ENCODE peak calls at places on chromosomes 13 and 19, in eight cellular contexts. J, Q, Z, M, P, B, N and A are unnamed samples.

GRCh38 chr19:33556261-33556660 is 34.7 kb upstream of the PEPD start:
- DNase-seq in J (no peak), Q (no peak), Z (no peak), M (no peak), P (no peak), B (no peak), N (no peak), A (no peak)

GRCh38 chr19:45484273-45484945 is 12.4 kb downstream of the RTN2 start:
- DNase-seq in J (no peak), Q (no peak), Z (no peak), M (no peak), P (no peak), B (no peak), N (no peak), A (no peak)

GRCh38 chr13:97978661-97979450 is 25.4 kb downstream of the IPO5 start:
- DNase-seq in J (no peak), Q (no peak), Z (no peak), M (no peak), P (no peak), B (peak), N (no peak), A (no peak)

GRCh38 chr19:8074501-8074900 is 21.9 kb downstream of the CCL25 start:
- DNase-seq in J (no peak), Q (no peak), Z (no peak), M (no peak), P (no peak), B (no peak), N (no peak), A (no peak)

GRCh38 chr19:50238043-50238442 is 34.6 kb downstream of the MYH14 start:
- DNase-seq in J (peak), Q (no peak), Z (no peak), M (no peak), P (no peak), B (no peak), N (no peak), A (no peak)

GRCh38 chr19:34184880-34185491 is 12.7 kb downstream of the LSM14A start:
- DNase-seq in J (no peak), Q (no peak), Z (no peak), M (no peak), P (no peak), B (no peak), N (no peak), A (no peak)

GRCh38 chr13:73981595-73981994 is 152.6 kb downstream of the KLF12 start:
- DNase-seq in J (no peak), Q (no peak), Z (no peak), M (no peak), P (no peak), B (peak), N (no peak), A (no peak)

GRCh38 chr19:46021531-46022041 is 1.3 kb downstream of the PGLYRP1 start:
- DNase-seq in J (no peak), Q (no peak), Z (peak), M (no peak), P (peak), B (peak), N (no peak), A (no peak)

GRCh38 chr19:46660601-46661019 is 372 bp downstream of the DACT3 start:
- DNase-seq in J (no peak), Q (no peak), Z (peak), M (no peak), P (no peak), B (no peak), N (no peak), A (no peak)

GRCh38 chr19:21166436-21166835 is 24.6 kb downstream of the ZNF431 start:
- DNase-seq in J (no peak), Q (no peak), Z (no peak), M (no peak), P (no peak), B (no peak), N (no peak), A (no peak)

GRCh38 chr19:14582894-14583340 is at the start of gene CLEC17A:
- DNase-seq in J (no peak), Q (peak), Z (no peak), M (no peak), P (no peak), B (no peak), N (no peak), A (no peak)

GRCh38 chr19:56252699-56253422 is 19.7 kb upstream of the EDDM13 start:
- DNase-seq in J (peak), Q (peak), Z (peak), M (peak), P (peak), B (peak), N (peak), A (peak)

GRCh38 chr13:112807653-112808376 is 118.0 kb downstream of the ATP11A start:
- DNase-seq in J (no peak), Q (no peak), Z (no peak), M (no peak), P (no peak), B (no peak), N (no peak), A (no peak)

GRCh38 chr19:7652061-7652641 is 15.2 kb downstream of the STXBP2 start:
- DNase-seq in J (peak), Q (peak), Z (peak), M (peak), P (peak), B (peak), N (peak), A (peak)

GRCh38 chr13:33312150-33312908 is 26.8 kb upstream of the STARD13 start:
- DNase-seq in J (no peak), Q (no peak), Z (no peak), M (no peak), P (no peak), B (peak), N (no peak), A (no peak)

GRCh38 chr13:51730927-51731326 is 73.0 kb downstream of the DHRS12 start:
- DNase-seq in J (no peak), Q (no peak), Z (no peak), M (no peak), P (no peak), B (no peak), N (no peak), A (no peak)

GRCh38 chr13:97306646-97307045 is 84.5 kb downstream of the MBNL2 start:
- DNase-seq in J (no peak), Q (no peak), Z (no peak), M (peak), P (no peak), B (no peak), N (no peak), A (no peak)

GRCh38 chr19:54576411-54576976 is 2.9 kb downstream of the LILRA2 start:
- DNase-seq in J (no peak), Q (no peak), Z (no peak), M (no peak), P (peak), B (no peak), N (no peak), A (no peak)

GRCh38 chr19:2332341-2333026 is 4.0 kb downstream of the SPPL2B start:
- DNase-seq in J (peak), Q (peak), Z (no peak), M (no peak), P (no peak), B (no peak), N (peak), A (no peak)
- H3K27ac ChIP-seq in J (peak), Q (peak), Z (peak), M (peak), P (no peak), B (no peak), N (no peak), A (peak)

GRCh38 chr19:5934002-5934401 is 19.9 kb downstream of the CAPS start:
- DNase-seq in J (no peak), Q (no peak), Z (no peak), M (no peak), P (no peak), B (no peak), N (no peak), A (no peak)

GRCh38 chr19:5937550-5937949 is 23.5 kb downstream of the CAPS start:
- DNase-seq in J (no peak), Q (no peak), Z (no peak), M (no peak), P (no peak), B (no peak), N (no peak), A (no peak)

GRCh38 chr19:5935473-5936307 is 21.6 kb downstream of the CAPS start:
- DNase-seq in J (no peak), Q (no peak), Z (no peak), M (no peak), P (no peak), B (no peak), N (no peak), A (no peak)

GRCh38 chr19:5934779-5935472 is 20.9 kb downstream of the CAPS start:
- DNase-seq in J (no peak), Q (no peak), Z (no peak), M (peak), P (no peak), B (no peak), N (no peak), A (no peak)

GRCh38 chr19:5936308-5936980 is 22.4 kb downstream of the CAPS start:
- DNase-seq in J (no peak), Q (no peak), Z (no peak), M (peak), P (no peak), B (no peak), N (no peak), A (no peak)
- H3K27ac ChIP-seq in J (no peak), Q (no peak), Z (no peak), M (no peak), P (no peak), B (no peak), N (no peak), A (no peak)

GRCh38 chr13:41005709-41006108 is 13.4 kb downstream of the ELF1 start:
- DNase-seq in J (no peak), Q (no peak), Z (no peak), M (no peak), P (no peak), B (no peak), N (no peak), A (no peak)
- H3K27ac ChIP-seq in J (no peak), Q (peak), Z (no peak), M (peak), P (no peak), B (no peak), N (no peak), A (no peak)

GRCh38 chr13:31346891-31347290 is 147.1 kb downstream of the B3GLCT start:
- DNase-seq in J (no peak), Q (no peak), Z (no peak), M (no peak), P (no peak), B (no peak), N (no peak), A (no peak)
- H3K27ac ChIP-seq in J (no peak), Q (no peak), Z (no peak), M (no peak), P (no peak), B (no peak), N (no peak), A (no peak)

GRCh38 chr19:13087295-13087694 is 15.4 kb downstream of the LYL1 start:
- DNase-seq in J (no peak), Q (no peak), Z (no peak), M (no peak), P (no peak), B (no peak), N (no peak), A (no peak)
- H3K27ac ChIP-seq in J (no peak), Q (no peak), Z (peak), M (no peak), P (no peak), B (no peak), N (no peak), A (peak)

DNA sequence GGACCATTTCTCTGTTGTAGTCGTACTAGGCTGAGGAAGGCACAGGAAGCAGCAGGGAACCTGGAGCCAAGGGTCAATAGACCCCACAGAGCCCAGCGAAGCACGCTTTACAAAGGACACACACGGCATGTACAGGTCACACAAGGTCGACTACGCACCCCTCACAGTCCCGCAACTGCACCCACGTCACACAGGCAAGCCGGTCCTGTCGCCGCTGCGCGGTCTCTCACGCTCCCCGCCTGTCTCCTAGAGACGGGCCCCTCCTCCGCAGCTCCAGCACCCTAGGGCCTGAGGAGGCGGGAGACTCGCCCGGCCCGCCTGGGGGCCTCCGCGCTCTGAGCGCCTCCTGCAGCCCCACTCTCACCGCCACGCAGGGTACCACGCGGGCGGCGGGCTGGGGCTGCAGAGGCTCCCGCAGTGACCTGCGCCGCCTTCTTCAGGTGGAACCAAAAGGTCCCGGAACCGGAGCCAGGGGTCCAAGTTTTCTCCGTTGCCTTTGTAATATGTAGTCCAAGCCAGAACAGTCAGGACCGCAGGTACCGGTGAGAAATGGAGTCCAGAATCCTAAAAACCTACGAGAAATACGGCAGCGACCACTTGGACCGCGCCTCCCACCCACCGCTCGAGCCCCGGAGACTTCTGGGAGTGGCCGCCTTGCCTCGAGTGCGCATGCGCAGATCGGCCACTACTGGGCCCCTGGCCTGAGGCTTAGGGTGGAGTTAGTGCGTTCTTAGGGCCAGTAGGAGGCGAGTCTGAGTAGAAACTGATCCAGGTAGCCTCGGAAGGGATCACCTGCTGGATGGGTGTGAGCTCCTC is at the start of gene ZNF607:
- DNase-seq in J (peak), Q (peak), Z (peak), M (peak), P (peak), B (peak), N (peak), A (peak)
- H3K27ac ChIP-seq in J (peak), Q (peak), Z (peak), M (peak), P (no peak), B (no peak), N (peak), A (peak)

GRCh38 chr19:5956323-5956722 is 21.6 kb downstream of the RANBP3 start:
- DNase-seq in J (no peak), Q (no peak), Z (no peak), M (no peak), P (no peak), B (no peak), N (no peak), A (no peak)
- H3K27ac ChIP-seq in J (no peak), Q (peak), Z (no peak), M (peak), P (no peak), B (no peak), N (no peak), A (no peak)

DNA sequence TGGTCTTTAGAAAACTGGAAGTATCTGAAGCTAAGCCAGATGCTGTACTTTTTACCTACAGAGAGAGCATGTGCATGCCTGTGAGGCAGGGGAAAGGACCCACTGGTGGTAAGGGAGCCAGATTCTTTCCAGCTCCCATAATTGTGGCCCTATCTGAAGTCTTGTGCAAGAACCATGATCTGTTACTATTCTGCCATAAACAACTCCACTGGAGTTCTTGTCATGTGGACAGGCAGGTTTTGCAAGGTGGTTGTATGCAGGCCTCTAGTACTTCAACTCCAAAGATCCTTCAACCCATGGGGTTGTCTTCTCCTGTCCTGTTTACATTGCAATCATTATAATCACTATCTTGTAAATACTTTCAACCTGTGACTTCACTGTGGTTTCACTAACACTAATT is 14.1 kb downstream of the PROSER1 start:
- DNase-seq in J (no peak), Q (no peak), Z (no peak), M (no peak), P (no peak), B (peak), N (no peak), A (no peak)
- H3K27ac ChIP-seq in J (no peak), Q (no peak), Z (peak), M (peak), P (peak), B (peak), N (no peak), A (no peak)

GRCh38 chr13:45696610-45697226 is 5.4 kb upstream of the CBY2 start:
- DNase-seq in J (no peak), Q (no peak), Z (no peak), M (no peak), P (no peak), B (no peak), N (no peak), A (no peak)
- H3K27ac ChIP-seq in J (no peak), Q (no peak), Z (no peak), M (no peak), P (no peak), B (no peak), N (no peak), A (no peak)

GRCh38 chr13:21032656-21033055 is 28.7 kb downstream of the LATS2 start:
- DNase-seq in J (no peak), Q (no peak), Z (no peak), M (no peak), P (no peak), B (no peak), N (no peak), A (no peak)
- H3K27ac ChIP-seq in J (peak), Q (no peak), Z (no peak), M (peak), P (no peak), B (no peak), N (no peak), A (no peak)